ENCODE peak calls at places on chromosomes 3 and 15, in four cellular contexts. One of them, this sample, is unnamed.

GRCh38 chr15:90643301-90643632 is 73.9 kb upstream of the BLM start:
- DNase-seq in HepG2: no peak
- DNase-seq in H1: no peak
- DNase-seq in GM12878: no peak
- DNase-seq in this sample: no peak

GRCh38 chr3:194204036-194204792 is 68.3 kb downstream of the HES1 start:
- DNase-seq in HepG2: no peak
- DNase-seq in H1: no peak
- DNase-seq in GM12878: no peak
- DNase-seq in this sample: no peak

GRCh38 chr3:54361884-54362283 is 239.5 kb downstream of the CACNA2D3 start:
- DNase-seq in HepG2: no peak
- DNase-seq in H1: no peak
- DNase-seq in GM12878: no peak
- DNase-seq in this sample: no peak

GRCh38 chr3:127141921-127142730 is 50.8 kb upstream of the PRR23E start:
- DNase-seq in HepG2: peak
- DNase-seq in H1: no peak
- DNase-seq in GM12878: no peak
- DNase-seq in this sample: peak

GRCh38 chr3:195809796-195810454 is 1.8 kb downstream of the MUC4 start:
- DNase-seq in HepG2: no peak
- DNase-seq in H1: no peak
- DNase-seq in GM12878: no peak
- DNase-seq in this sample: no peak

GRCh38 chr3:71048948-71049347 is 534.6 kb downstream of the FOXP1 start:
- DNase-seq in HepG2: peak
- DNase-seq in H1: no peak
- DNase-seq in GM12878: no peak
- DNase-seq in this sample: no peak

GRCh38 chr3:156252656-156253055 is 132.3 kb downstream of the KCNAB1 start:
- DNase-seq in HepG2: no peak
- DNase-seq in H1: no peak
- DNase-seq in GM12878: no peak
- DNase-seq in this sample: no peak

GRCh38 chr15:38069506-38069905 is 135.1 kb downstream of the TMCO5A start:
- DNase-seq in HepG2: no peak
- DNase-seq in H1: no peak
- DNase-seq in GM12878: no peak
- DNase-seq in this sample: peak

GRCh38 chr3:22685598-22685997 is 517.5 kb upstream of the UBE2E2 start:
- DNase-seq in HepG2: peak
- DNase-seq in H1: no peak
- DNase-seq in GM12878: no peak
- DNase-seq in this sample: no peak

GRCh38 chr3:150725548-150725947 is 21.8 kb upstream of the ERICH6 start:
- DNase-seq in HepG2: peak
- DNase-seq in H1: no peak
- DNase-seq in GM12878: no peak
- DNase-seq in this sample: no peak

GRCh38 chr3:52926556-52926955 is 29.2 kb upstream of the STIMATE start:
- DNase-seq in HepG2: no peak
- DNase-seq in H1: no peak
- DNase-seq in GM12878: no peak
- DNase-seq in this sample: no peak

GRCh38 chr3:142853270-142854163 is 35.4 kb downstream of the PCOLCE2 start:
- DNase-seq in HepG2: peak
- DNase-seq in H1: no peak
- DNase-seq in GM12878: no peak
- DNase-seq in this sample: no peak

GRCh38 chr3:191912616-191913204 is 451.7 kb downstream of the PYDC2 start:
- DNase-seq in HepG2: no peak
- DNase-seq in H1: no peak
- DNase-seq in GM12878: no peak
- DNase-seq in this sample: no peak

GRCh38 chr3:20648921-20649381 is 462.9 kb upstream of the SGO1 start:
- DNase-seq in HepG2: no peak
- DNase-seq in H1: no peak
- DNase-seq in GM12878: no peak
- DNase-seq in this sample: no peak
- TF ChIP-seq TCF12 in HepG2: no peak
- TF ChIP-seq TCF12 in H1: no peak
- TF ChIP-seq TCF12 in GM12878: no peak
- TF ChIP-seq TCF12 in this sample: peak

DNA sequence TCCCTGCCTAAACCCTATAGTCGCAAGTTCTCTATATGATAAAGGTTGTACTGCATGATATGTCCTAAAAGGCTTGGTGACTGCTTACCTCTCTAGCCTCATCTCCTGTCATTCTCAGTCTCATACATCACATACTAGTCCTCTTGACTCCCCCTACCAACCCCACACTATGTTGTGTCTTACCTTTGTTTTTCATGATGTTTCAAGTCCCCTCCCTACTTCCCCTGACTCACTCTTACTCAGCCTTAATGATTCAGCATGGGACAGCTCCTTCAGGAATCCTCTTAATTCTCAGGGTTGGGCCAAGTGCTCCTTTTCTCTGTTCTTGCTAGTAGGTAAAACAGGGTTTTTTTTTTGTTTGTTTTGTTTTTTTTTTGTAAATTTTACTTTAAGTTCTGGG is 49.6 kb downstream of the SLMAP start:
- DNase-seq in HepG2: no peak
- DNase-seq in H1: peak
- DNase-seq in GM12878: no peak
- DNase-seq in this sample: no peak
- TF ChIP-seq TCF12 in HepG2: no peak
- TF ChIP-seq TCF12 in H1: no peak
- TF ChIP-seq TCF12 in GM12878: no peak
- TF ChIP-seq TCF12 in this sample: peak

GRCh38 chr15:63010386-63010785 is 32.2 kb upstream of the TPM1 start:
- DNase-seq in HepG2: no peak
- DNase-seq in H1: no peak
- DNase-seq in GM12878: no peak
- DNase-seq in this sample: no peak

GRCh38 chr15:63012444-63012843 is 30.1 kb upstream of the TPM1 start:
- DNase-seq in HepG2: no peak
- DNase-seq in H1: no peak
- DNase-seq in GM12878: no peak
- DNase-seq in this sample: no peak

GRCh38 chr15:63013052-63013808 is 29.3 kb upstream of the TPM1 start:
- DNase-seq in HepG2: no peak
- DNase-seq in H1: no peak
- DNase-seq in GM12878: no peak
- DNase-seq in this sample: no peak

GRCh38 chr15:63008333-63009049 is 34.1 kb upstream of the TPM1 start:
- DNase-seq in HepG2: no peak
- DNase-seq in H1: no peak
- DNase-seq in GM12878: no peak
- DNase-seq in this sample: no peak

DNA sequence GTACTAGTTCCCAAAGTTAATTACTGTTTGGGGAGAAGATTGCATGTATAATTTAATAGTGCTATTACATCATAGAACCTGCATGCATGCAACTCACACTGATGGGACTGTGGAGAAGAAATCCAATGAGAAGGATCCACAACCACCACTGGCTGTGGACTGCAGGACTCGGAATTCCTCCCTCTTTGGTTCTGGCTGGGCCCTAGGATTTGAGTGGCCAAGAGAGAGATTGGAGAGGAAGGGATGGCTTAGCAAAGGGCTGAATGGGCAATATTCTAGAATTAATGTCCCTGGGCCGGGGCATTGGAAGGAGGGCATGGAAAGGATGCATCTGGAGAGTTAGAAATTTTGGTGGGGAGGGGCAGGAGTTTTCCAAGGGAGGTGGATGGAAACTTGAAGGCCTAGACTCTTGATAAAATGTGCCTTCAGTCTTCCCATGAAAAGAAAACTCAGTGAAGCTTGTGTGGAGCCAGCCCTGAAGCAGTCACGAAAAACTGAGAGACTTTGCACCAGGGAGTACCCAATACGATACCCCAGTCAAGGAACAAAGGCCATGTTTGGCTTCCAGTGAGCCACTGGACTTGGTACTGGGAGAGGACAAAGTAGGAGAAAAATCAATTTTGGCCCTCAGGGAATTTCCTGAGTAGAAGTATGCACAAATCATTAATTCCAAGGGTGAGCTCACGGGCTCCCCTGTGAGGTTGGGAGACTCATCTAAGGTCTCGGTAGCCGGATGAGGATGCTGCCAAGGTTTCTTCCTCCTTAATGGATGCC is 31.4 kb upstream of the TPM1 start:
- DNase-seq in HepG2: peak
- DNase-seq in H1: no peak
- DNase-seq in GM12878: no peak
- DNase-seq in this sample: no peak
- TF ChIP-seq TCF12 in HepG2: no peak
- TF ChIP-seq TCF12 in H1: no peak
- TF ChIP-seq TCF12 in GM12878: no peak
- TF ChIP-seq TCF12 in this sample: no peak

DNA sequence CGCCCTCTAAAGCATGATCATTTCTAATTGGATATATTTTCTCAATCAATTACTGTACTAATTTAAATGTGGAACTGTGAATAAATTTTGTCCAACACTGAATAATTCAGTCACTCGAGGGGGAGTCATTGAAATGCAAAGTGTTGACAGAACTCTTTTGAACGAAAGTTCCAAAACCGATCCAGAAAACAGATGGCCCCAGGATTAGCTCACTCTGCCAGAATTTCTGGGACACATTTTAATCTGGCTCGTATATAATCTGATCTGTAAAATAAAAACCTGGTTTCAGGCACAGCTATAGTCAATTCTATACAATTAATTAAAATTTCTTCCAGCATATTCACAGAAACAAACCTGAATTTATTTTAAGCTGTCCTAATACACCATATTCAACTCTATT is 580.4 kb downstream of the ROBO1 start:
- DNase-seq in HepG2: no peak
- DNase-seq in H1: no peak
- DNase-seq in GM12878: no peak
- DNase-seq in this sample: no peak
- TF ChIP-seq TCF12 in HepG2: no peak
- TF ChIP-seq TCF12 in H1: no peak
- TF ChIP-seq TCF12 in GM12878: no peak
- TF ChIP-seq TCF12 in this sample: no peak

GRCh38 chr3:62144482-62144881 is 228.9 kb downstream of the FEZF2 start:
- DNase-seq in HepG2: no peak
- DNase-seq in H1: no peak
- DNase-seq in GM12878: no peak
- DNase-seq in this sample: no peak

GRCh38 chr3:62142280-62142679 is 231.1 kb downstream of the FEZF2 start:
- DNase-seq in HepG2: no peak
- DNase-seq in H1: no peak
- DNase-seq in GM12878: no peak
- DNase-seq in this sample: no peak

GRCh38 chr3:62143843-62144450 is 229.4 kb downstream of the FEZF2 start:
- DNase-seq in HepG2: no peak
- DNase-seq in H1: no peak
- DNase-seq in GM12878: no peak
- DNase-seq in this sample: no peak

GRCh38 chr3:62142696-62143095 is 230.7 kb downstream of the FEZF2 start:
- DNase-seq in HepG2: no peak
- DNase-seq in H1: no peak
- DNase-seq in GM12878: no peak
- DNase-seq in this sample: no peak

DNA sequence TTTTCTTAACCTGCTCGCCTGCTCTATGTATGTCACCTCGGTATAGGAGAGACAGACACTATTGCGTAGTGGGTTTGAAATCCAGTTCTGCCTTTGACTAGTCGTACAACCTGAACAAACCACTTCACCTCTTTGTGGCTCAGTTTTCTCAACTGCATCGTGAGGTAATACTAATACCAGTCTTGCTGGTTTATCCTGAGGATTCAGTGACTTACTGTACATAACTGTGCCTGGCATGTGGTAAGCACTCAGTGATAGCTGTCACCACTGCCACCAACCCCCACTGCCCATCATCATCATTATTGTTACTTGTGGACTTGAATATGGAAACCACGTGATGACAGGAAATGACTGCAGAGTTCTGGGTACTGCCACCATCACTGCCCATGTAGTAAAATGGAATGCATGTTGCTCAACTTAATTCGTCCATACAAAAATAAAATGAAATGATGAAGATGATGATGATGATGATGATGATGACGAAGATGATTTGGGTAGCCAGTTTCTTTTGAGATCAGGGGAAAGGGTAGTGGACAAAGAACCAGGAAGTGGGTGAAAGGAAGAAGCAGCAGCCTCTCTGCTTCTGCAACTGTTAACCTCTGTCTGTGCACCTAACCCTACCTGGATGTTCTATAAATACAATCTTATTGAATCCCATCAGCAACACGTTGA is 228.1 kb downstream of the FEZF2 start:
- DNase-seq in HepG2: no peak
- DNase-seq in H1: no peak
- DNase-seq in GM12878: no peak
- DNase-seq in this sample: no peak
- TF ChIP-seq TCF12 in HepG2: no peak
- TF ChIP-seq TCF12 in H1: no peak
- TF ChIP-seq TCF12 in GM12878: no peak
- TF ChIP-seq TCF12 in this sample: no peak

GRCh38 chr3:182740710-182741109 is 52.6 kb upstream of the ATP11B start:
- DNase-seq in HepG2: no peak
- DNase-seq in H1: no peak
- DNase-seq in GM12878: no peak
- DNase-seq in this sample: no peak
- TF ChIP-seq TCF12 in HepG2: no peak
- TF ChIP-seq TCF12 in H1: no peak
- TF ChIP-seq TCF12 in GM12878: no peak
- TF ChIP-seq TCF12 in this sample: no peak

DNA sequence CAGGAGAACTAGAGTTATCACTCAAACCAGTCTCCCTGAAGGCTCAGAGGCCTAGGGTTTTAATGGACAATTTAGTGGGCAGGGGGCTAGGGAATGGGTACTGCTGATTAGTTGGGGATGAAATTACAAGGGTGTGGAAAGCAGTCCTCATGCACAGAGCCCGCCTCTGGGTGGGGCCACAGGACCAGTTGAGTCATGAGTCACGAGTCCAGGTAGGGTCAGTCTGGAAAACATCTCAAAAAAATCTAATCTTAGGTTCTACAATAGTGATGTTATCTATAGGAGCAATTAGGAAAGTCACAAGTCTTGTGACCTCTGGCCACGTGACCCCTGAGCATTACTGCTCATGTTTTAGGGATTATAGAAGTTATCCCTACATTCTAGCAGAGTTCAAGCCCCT is 18.7 kb upstream of the IREB2 start:
- DNase-seq in HepG2: no peak
- DNase-seq in H1: no peak
- DNase-seq in GM12878: no peak
- DNase-seq in this sample: no peak
- TF ChIP-seq TCF12 in HepG2: no peak
- TF ChIP-seq TCF12 in H1: no peak
- TF ChIP-seq TCF12 in GM12878: no peak
- TF ChIP-seq TCF12 in this sample: no peak

DNA sequence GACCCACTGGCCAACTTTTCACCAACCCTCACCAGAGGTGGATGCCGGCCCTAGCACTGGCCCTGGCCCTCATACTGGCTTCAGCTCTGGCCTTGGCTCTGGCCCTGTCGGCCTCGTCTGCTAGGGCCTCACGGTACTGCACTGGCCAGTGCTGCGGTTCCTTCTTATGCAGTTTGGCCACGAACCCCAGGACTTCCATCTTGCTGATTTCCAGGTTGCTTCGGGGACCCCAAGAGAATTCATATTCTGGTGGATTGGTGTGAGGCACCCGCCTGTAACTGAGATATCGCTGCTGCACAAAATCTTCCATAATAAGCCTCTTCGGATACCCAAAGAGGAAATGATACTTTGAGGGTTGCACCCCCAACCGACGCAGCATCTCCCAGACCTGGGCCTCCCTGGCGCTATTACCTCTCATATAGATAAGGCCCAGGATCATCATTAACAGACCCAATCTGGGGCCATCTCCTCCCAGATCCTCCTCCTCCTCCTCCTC is 946 bp downstream of the MAGEF1 start:
- DNase-seq in HepG2: no peak
- DNase-seq in H1: no peak
- DNase-seq in GM12878: peak
- DNase-seq in this sample: no peak
- TF ChIP-seq TCF12 in HepG2: no peak
- TF ChIP-seq TCF12 in H1: no peak
- TF ChIP-seq TCF12 in GM12878: no peak
- TF ChIP-seq TCF12 in this sample: no peak